ENCODE peak calls at places on chromosomes 3 and 15, in seven cellular contexts. H is ovary, W is OCI-LY7, O is transverse colon, X is heart left ventricle, Z is tibial nerve, N is cardiac muscle cell. J is an unnamed sample. For H3K4me1, the result is how much of the 10 kb centered on the place peaks cover.

GRCh38 chr3:130609166-130609574 is 92.2 kb downstream of the COL6A6 start:
- DNase-seq in H (peak), W (no peak), O (no peak), X (peak), Z (peak), N (peak), J (peak)

GRCh38 chr3:117633207-117633606 is 923.6 kb downstream of the TUSC7 start:
- DNase-seq in H (no peak), W (no peak), O (no peak), X (no peak), Z (no peak), N (no peak), J (no peak)

GRCh38 chr3:193842029-193842782 is 249.2 kb downstream of the OPA1 start:
- DNase-seq in H (no peak), W (peak), O (peak), X (no peak), Z (no peak), N (no peak), J (peak)

GRCh38 chr3:64267774-64268604 is 42.7 kb upstream of the PRICKLE2 start:
- DNase-seq in H (peak), W (no peak), O (peak), X (peak), Z (peak), N (peak), J (peak)

GRCh38 chr3:24287728-24288450 is 206.8 kb downstream of the THRB start:
- DNase-seq in H (no peak), W (no peak), O (peak), X (no peak), Z (peak), N (no peak), J (no peak)

GRCh38 chr15:101127503-101128076 is 124.3 kb downstream of the CHSY1 start:
- DNase-seq in H (peak), W (peak), O (peak), X (peak), Z (peak), N (peak), J (peak)

GRCh38 chr3:194472290-194472920 is 14.4 kb downstream of the ATP13A3 start:
- DNase-seq in H (no peak), W (peak), O (no peak), X (no peak), Z (peak), N (peak), J (no peak)

GRCh38 chr15:52805351-52806283 is 15.5 kb upstream of the ONECUT1 start:
- DNase-seq in H (no peak), W (no peak), O (no peak), X (no peak), Z (no peak), N (no peak), J (no peak)

GRCh38 chr15:33132722-33133345 is 61.7 kb downstream of the FMN1 start:
- DNase-seq in H (no peak), W (peak), O (peak), X (no peak), Z (no peak), N (peak), J (no peak)

GRCh38 chr3:186847437-186847836 is 4.9 kb downstream of the ADIPOQ start:
- DNase-seq in H (no peak), W (no peak), O (no peak), X (no peak), Z (no peak), N (no peak), J (no peak)

GRCh38 chr15:38555686-38556334 is 8.8 kb downstream of the RASGRP1 start:
- DNase-seq in H (no peak), W (no peak), O (no peak), X (no peak), Z (no peak), N (peak), J (no peak)

DNA sequence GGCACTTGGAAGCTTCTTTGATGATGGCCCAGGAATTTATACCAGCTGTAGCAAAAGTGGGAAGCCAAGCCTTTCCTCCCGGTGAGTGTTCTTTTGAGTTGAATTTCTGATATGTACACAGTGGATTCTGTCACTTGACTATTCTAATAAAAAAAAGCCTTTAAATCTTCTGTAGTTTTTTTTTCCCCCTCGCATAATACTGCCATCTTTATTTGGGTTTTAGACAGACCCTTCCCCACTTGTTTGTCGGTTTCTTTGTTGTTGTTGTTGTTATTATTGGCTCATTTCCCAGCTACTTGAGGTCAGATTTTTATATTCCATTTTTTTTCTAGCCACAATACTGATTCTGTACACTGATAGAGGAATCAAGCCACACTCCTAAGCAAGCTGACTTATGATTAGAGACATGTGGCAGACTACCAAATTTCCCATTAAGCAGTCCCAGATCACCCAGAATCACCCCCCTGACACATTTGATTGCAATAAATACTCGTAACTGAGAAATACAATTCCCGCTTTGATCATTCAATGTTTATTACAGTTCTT is 122.4 kb upstream of the IL12A start:
- DNase-seq in H (no peak), W (no peak), O (no peak), X (no peak), Z (no peak), N (peak), J (no peak)
- H3K27ac ChIP-seq in H (no peak), W (no peak), O (peak), X (peak), Z (peak), N (no peak), J (peak)

DNA sequence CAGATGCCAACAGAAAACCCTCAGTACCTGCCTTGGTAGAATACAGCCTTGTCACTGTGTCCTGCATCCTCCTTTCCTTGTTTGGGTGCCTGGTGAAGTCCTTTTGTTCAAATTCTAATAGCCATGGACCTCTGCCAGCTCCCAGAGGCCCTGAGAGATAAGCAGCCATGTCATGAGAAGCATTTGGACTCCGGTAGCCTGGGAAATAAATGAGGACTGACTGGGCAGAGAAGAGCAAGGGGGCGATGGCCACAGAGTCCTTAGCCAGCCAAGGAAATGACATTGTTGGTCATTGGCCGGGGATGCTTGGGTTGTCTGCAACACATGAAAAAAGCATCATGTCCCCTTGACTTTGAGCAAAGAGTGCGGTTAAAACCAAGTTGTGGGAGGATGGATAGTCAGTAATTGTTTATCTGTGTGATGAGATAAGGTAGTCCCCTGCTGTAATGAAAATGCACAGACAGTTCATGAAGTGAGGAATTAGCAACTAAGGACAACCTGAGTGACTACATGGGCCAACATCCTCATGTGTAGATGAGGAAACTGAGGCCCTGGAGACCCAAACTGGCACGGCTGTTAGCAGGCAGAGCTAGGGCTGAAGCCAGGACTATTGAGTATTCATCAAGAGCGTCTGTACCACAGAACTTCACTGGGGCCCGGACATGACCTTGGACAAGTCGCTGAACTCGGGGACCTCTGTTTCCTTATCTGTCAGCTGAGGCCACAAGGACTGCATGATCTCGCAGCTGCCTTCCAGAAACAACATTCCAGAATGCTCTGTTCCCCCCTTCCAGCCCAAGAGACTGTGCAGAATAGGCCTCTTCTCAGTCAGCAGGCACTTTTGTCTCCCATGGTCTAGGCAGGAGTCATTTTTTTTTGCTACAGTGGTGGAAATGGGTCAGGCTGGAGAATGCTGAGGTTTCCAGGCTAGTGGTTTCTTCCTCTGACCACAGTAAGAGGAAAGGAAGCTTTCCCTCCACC is 90.5 kb upstream of the CTDSPL start:
- DNase-seq in H (peak), W (no peak), O (no peak), X (peak), Z (no peak), N (peak), J (peak)
- H3K4me1 ChIP-seq in H (under half), W (under half), O (under half), X (half or more), Z (under half), N (half or more), J (under half)

GRCh38 chr3:66609660-66610547 is 109.1 kb upstream of the LRIG1 start:
- DNase-seq in H (no peak), W (no peak), O (no peak), X (no peak), Z (no peak), N (peak), J (no peak)
- H3K27ac ChIP-seq in H (no peak), W (no peak), O (no peak), X (no peak), Z (no peak), N (no peak), J (no peak)

DNA sequence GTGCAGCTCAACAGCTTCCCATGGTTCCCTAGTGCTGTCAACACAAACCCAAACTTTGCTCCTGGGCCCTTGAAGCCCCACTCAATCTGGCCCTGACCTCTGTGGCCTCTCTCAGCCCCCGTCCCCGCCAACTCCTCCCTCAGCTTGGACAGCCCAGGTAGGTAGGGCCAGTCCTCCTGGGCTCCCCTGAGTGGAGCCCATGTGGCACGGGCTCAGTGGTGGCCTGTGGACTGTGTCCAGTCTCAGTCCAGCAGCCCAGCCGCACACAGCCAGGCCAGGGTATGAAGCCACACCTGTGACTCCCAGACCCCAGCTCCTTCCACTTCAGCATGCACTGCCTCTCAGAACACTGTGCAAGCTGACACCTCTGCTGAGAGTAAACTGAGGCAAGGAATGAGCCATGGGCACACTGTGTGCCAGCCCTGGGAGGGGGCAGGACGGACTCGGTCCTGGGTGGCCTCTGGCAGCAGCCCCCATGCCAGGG is 11.5 kb downstream of the PLXND1 start:
- DNase-seq in H (no peak), W (no peak), O (no peak), X (no peak), Z (no peak), N (no peak), J (no peak)
- H3K4me1 ChIP-seq in H (half or more), W (under half), O (half or more), X (half or more), Z (half or more), N (under half), J (under half)

DNA sequence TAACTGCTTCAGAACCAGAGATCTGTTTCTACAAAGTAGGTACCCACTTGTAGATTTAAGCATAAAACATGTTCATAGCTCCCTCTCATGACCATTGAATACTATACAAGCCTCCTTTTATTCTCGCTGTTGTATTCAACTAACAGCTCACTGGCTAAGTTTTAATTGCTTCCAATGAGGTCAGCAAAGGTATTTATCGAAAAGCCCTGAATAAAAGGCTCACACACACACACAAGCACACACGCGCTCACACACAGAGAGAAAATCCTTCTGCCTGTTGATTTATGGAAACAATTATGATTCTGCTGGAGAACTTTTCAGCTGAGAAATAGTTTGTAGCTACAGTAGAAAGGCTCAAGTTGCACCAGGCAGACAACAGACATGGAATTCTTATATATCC is at the start of gene FGF7:
- DNase-seq in H (peak), W (peak), O (no peak), X (no peak), Z (peak), N (peak), J (no peak)
- H3K27ac ChIP-seq in H (no peak), W (no peak), O (peak), X (peak), Z (peak), N (peak), J (peak)

DNA sequence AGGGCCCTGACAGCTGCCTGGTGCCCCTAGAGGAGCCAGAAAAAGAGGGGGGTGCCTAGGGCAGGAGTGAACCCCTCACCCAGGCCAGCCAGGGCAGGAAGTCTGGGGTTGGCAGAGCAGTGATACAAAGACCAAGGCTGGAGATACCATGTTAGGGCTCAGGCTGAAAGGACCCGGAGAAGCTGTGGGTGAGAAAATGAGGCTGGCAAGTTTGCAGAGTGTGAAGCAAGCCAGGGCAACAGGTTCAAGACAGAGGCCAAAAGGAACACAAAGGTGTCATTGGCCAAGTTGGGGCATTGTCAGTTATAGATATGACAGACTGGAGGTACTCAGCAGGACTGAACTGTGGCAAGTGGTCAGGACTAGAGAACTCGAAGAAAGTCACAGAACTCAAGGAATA is 40.6 kb upstream of the IREB2 start:
- DNase-seq in H (no peak), W (no peak), O (no peak), X (no peak), Z (no peak), N (no peak), J (no peak)
- H3K4me1 ChIP-seq in H (under half), W (under half), O (under half), X (under half), Z (under half), N (under half), J (under half)

DNA sequence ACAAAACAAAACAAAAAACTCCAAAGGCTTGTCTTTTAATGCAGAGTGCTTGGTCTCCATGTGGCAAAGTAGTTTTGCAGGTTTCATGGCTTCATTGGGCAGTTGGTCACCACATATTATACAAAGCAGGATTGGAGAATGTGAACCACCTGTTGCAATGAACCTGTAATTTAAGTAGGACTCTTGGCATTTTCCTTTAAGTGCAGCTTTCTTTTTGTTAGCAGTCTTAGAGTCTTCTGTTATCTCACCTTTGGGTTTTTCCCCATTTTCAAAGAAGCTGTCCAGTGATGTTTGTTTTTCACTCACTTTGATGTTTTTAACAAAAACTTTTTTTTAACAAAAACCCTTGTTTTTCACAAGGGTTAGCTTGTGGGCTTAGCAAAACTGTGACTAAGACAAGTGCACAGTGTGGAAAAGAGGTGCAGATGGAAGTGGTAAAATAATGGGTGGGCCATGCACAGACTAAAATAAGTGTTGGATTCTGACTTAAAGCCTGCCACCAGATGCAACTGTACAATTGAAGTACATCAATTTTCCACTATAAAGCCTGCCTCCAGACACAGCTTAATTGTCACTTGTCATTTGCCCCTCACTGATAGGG is 2.9 kb upstream of the PLSCR1 start:
- DNase-seq in H (no peak), W (no peak), O (no peak), X (no peak), Z (no peak), N (no peak), J (no peak)
- H3K27ac ChIP-seq in H (no peak), W (no peak), O (no peak), X (no peak), Z (no peak), N (no peak), J (no peak)

DNA sequence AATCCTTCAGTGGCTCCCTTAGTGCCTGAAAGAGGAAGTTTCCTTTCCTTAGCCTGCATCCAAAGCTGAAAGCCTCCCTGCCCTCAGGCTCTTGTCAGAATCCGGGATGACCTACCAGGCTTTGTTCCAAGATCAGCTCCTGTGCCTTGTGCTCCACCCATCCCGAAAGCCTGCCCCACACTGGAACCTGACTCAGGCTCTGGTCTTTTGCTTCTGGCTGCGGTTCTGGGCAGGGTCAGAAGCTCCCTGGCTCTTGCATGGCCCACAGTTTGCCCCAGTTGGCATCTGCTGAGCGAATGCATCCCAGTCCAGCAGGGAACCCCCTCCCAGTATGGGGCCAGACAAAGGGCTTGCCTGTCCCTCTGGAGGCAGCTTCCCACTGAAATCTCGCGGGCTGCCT is 25.9 kb upstream of the KIF23 start:
- DNase-seq in H (no peak), W (no peak), O (no peak), X (no peak), Z (no peak), N (no peak), J (no peak)
- H3K4me1 ChIP-seq in H (under half), W (under half), O (under half), X (under half), Z (under half), N (under half), J (under half)

GRCh38 chr3:138361193-138361525 is 12.8 kb downstream of the MRAS start:
- DNase-seq in H (no peak), W (no peak), O (no peak), X (no peak), Z (no peak), N (no peak), J (no peak)
- H3K27ac ChIP-seq in H (no peak), W (no peak), O (no peak), X (peak), Z (peak), N (peak), J (peak)

GRCh38 chr15:90040618-90041017 is 39.5 kb downstream of the ZNF710 start:
- DNase-seq in H (no peak), W (no peak), O (no peak), X (no peak), Z (no peak), N (no peak), J (no peak)

GRCh38 chr15:90044191-90044590 is 43.1 kb downstream of the ZNF710 start:
- DNase-seq in H (no peak), W (no peak), O (no peak), X (no peak), Z (no peak), N (no peak), J (no peak)

GRCh38 chr15:90044916-90045371 is 43.8 kb downstream of the ZNF710 start:
- DNase-seq in H (no peak), W (no peak), O (no peak), X (no peak), Z (no peak), N (no peak), J (no peak)

GRCh38 chr15:90043611-90044010 is 42.5 kb downstream of the ZNF710 start:
- DNase-seq in H (no peak), W (no peak), O (no peak), X (no peak), Z (no peak), N (no peak), J (no peak)

DNA sequence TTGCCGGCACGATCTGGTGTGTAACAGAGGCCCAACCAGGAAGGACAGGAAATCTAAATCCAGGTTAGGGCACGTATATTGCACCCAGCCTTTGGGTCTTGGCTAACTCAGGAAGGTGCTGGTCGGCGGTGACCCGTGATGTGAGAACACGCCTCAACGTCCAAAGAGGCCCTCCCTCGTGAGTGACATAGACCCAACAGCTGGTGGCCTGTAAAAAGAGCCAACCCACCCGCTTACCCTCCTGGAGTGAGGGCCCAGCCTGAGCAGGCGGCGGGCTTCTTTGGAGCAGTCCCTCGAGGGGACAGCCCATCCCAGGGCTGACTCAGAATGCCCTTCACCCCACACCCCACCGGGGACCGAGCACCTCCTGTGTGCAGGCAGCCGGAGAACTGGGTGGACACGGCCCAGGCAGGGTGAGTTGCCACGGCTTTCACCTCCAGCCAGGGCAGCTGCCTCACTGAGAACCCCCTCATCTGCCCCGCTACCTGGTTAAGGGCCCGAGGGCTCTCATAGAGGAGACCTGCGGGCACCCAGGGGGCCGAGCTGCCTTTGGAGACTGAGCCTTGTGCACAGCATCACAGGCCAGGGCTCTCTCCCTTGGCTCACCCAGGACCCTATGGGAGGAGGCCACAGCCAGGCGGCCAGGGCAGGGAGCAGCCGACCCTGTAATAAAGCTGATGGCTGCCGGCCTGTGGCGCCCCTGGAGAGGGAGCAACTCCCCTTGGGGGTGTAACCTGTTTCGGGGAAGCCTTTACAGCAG is 41.8 kb downstream of the ZNF710 start:
- DNase-seq in H (no peak), W (no peak), O (no peak), X (no peak), Z (no peak), N (no peak), J (no peak)
- H3K4me1 ChIP-seq in H (under half), W (half or more), O (under half), X (under half), Z (under half), N (under half), J (under half)

J was measured in right atrium auricular region.